ENCODE peak calls at places on chromosomes 4 and X, in five cellular contexts. J is MCF 10A, K is Panc1, B is hypothalamus, L is A172. Z is an unnamed sample.

GRCh38 chrX:152993933-152994332 is at the start of gene PNMA5:
- DNase-seq in J (no peak), K (no peak), B (no peak), L (no peak), Z (no peak)

GRCh38 chr4:38788327-38788726 is 5.5 kb upstream of the TLR10 start:
- DNase-seq in J (no peak), K (no peak), B (no peak), L (peak; percentile 33), Z (no peak)

GRCh38 chrX:43676960-43677582 is 21.0 kb downstream of the MAOA start:
- DNase-seq in J (peak; percentile 32), K (no peak), B (no peak), L (no peak), Z (peak; percentile 28)

GRCh38 chr4:15918484-15919129 is 19.9 kb downstream of the FGFBP1 start:
- DNase-seq in J (peak; percentile 84), K (no peak), B (no peak), L (no peak), Z (no peak)

GRCh38 chr4:95183656-95184408 is 364.9 kb downstream of the UNC5C start:
- DNase-seq in J (no peak), K (no peak), B (no peak), L (no peak), Z (no peak)

GRCh38 chr4:123419885-123420743 is 23.5 kb downstream of the SPRY1 start:
- DNase-seq in J (no peak), K (no peak), B (no peak), L (no peak), Z (no peak)

GRCh38 chrX:134741801-134742200 is 83.5 kb upstream of the PLAC1 start:
- DNase-seq in J (no peak), K (no peak), B (no peak), L (no peak), Z (no peak)

GRCh38 chrX:70998402-70999027 is 67.6 kb upstream of the SLC7A3 start:
- DNase-seq in J (peak; percentile 81), K (no peak), B (peak; percentile 19), L (peak; percentile 19), Z (no peak)